ENCODE peak calls at places on chromosomes 1 and 21, in seven cellular contexts. Q is sigmoid colon, B is epithelial cell of esophagus, U is spleen, Y is tibial nerve, A is pancreas, T is body of pancreas. E is an unnamed sample.

GRCh38 chr1:10642403-10643080 is 153.9 kb downstream of the CASZ1 start:
- DNase-seq in Q (no peak), U (no peak), B (no peak), A (no peak), Y (no peak), T (no peak), E (no peak)

GRCh38 chr1:115210302-115210711 is 121.0 kb upstream of the TSPAN2 start:
- DNase-seq in B (peak), Q (no peak), A (no peak), T (no peak), U (no peak), Y (no peak), E (peak)

GRCh38 chr1:83901547-83902155 is 97.3 kb downstream of the TTLL7 start:
- DNase-seq in Y (no peak), A (peak), T (peak), Q (no peak), U (no peak), B (peak), E (peak)

GRCh38 chr1:42777860-42778259 is 6.9 kb upstream of the TMEM269 start:
- DNase-seq in B (peak), U (no peak), Y (peak), T (no peak), Q (no peak), A (no peak), E (peak)

GRCh38 chr1:89657886-89658285 is 25.0 kb downstream of the LRRC8C start:
- DNase-seq in B (no peak), A (no peak), Q (no peak), Y (no peak), T (no peak), U (no peak), E (no peak)

GRCh38 chr1:44354268-44354839 is 703 bp downstream of the ERI3 start:
- DNase-seq in Q (no peak), B (peak), A (no peak), Y (no peak), U (no peak), T (peak), E (peak)

GRCh38 chr1:227901239-227901905 is 46.4 kb downstream of the WNT9A start:
- DNase-seq in A (no peak), Y (no peak), U (peak), T (peak), Q (peak), B (no peak), E (no peak)

GRCh38 chr1:167298328-167298727 is 77.6 kb downstream of the POU2F1 start:
- DNase-seq in A (no peak), U (no peak), Y (no peak), B (no peak), Q (no peak), T (no peak), E (peak)

GRCh38 chr1:48543854-48544253 is 71.8 kb upstream of the SPATA6 start:
- DNase-seq in Q (no peak), Y (no peak), A (no peak), T (no peak), B (no peak), U (no peak), E (no peak)

GRCh38 chr21:36804867-36805611 is 106.1 kb downstream of the SIM2 start:
- DNase-seq in T (no peak), B (no peak), Y (no peak), U (no peak), A (no peak), Q (no peak), E (no peak)

GRCh38 chr1:92951141-92951582 is 10.1 kb downstream of the DIPK1A start:
- DNase-seq in T (peak), U (no peak), B (peak), Q (no peak), A (no peak), Y (no peak), E (peak)

GRCh38 chr1:212152869-212153268 is 117.3 kb downstream of the DTL start:
- DNase-seq in B (no peak), Y (no peak), U (no peak), Q (no peak), T (no peak), A (no peak), E (no peak)

GRCh38 chr1:68321084-68321685 is 88.9 kb upstream of the WLS start:
- DNase-seq in U (peak), B (peak), Q (peak), A (peak), Y (peak), T (peak), E (peak)

GRCh38 chr1:7103322-7104052 is 318.2 kb downstream of the CAMTA1 start:
- DNase-seq in T (no peak), U (no peak), Y (no peak), A (no peak), B (peak), Q (no peak), E (no peak)

GRCh38 chr1:245332085-245332484 is 177.3 kb downstream of the KIF26B start:
- DNase-seq in B (no peak), Q (no peak), Y (no peak), U (no peak), A (no peak), T (no peak), E (no peak)

GRCh38 chr1:147700042-147700711 is 29.9 kb upstream of the ACP6 start:
- DNase-seq in A (peak), B (peak), U (no peak), Q (no peak), T (peak), Y (peak), E (peak)

GRCh38 chr1:81329061-81329460 is 471.7 kb upstream of the ADGRL2 start:
- DNase-seq in Q (no peak), T (no peak), U (no peak), Y (no peak), A (no peak), B (no peak), E (no peak)

GRCh38 chr1:154418062-154418897 is 13.1 kb downstream of the IL6R start:
- DNase-seq in T (peak), A (peak), B (peak), U (no peak), Y (no peak), Q (no peak), E (no peak)

GRCh38 chr1:54069792-54070548 is 16.6 kb downstream of the TCEANC2 start:
- DNase-seq in A (no peak), U (no peak), Y (no peak), Q (no peak), T (no peak), B (peak), E (peak)

GRCh38 chr1:239816090-239816812 is 275.4 kb upstream of the FMN2 start:
- DNase-seq in Q (peak), A (no peak), U (peak), B (peak), Y (no peak), T (peak), E (peak)

GRCh38 chr1:45846931-45847330 is 43.5 kb downstream of the MAST2 start:
- DNase-seq in Q (no peak), T (no peak), Y (no peak), A (no peak), B (no peak), U (no peak), E (peak)

GRCh38 chr1:63322944-63323865 is 838 bp downstream of the FOXD3 start:
- DNase-seq in Y (no peak), T (no peak), B (peak), A (peak), U (peak), Q (peak), E (no peak)

GRCh38 chr21:45021428-45022347 is 52.7 kb upstream of the ADARB1 start:
- DNase-seq in T (no peak), A (no peak), U (peak), B (no peak), Y (no peak), Q (peak), E (no peak)

GRCh38 chr1:182175340-182176068 is 114.0 kb upstream of the ZNF648 start:
- DNase-seq in U (no peak), Y (no peak), T (no peak), Q (no peak), A (no peak), B (peak), E (no peak)

GRCh38 chr1:162663086-162663485 is 30.8 kb downstream of the DDR2 start:
- DNase-seq in Q (no peak), A (no peak), T (no peak), U (no peak), B (peak), Y (no peak), E (no peak)

GRCh38 chr1:203351037-203351625 is at the start of gene FMOD:
- DNase-seq in Y (peak), Q (peak), U (no peak), B (no peak), A (no peak), T (peak), E (peak)

GRCh38 chr1:160612613-160613218 is 33.4 kb upstream of the CD84 start:
- DNase-seq in Y (no peak), T (no peak), U (no peak), B (no peak), Q (no peak), A (no peak), E (no peak)

GRCh38 chr1:179599623-179600249 is 8.1 kb downstream of the TDRD5 start:
- DNase-seq in T (no peak), Q (no peak), A (no peak), B (peak), U (no peak), Y (no peak), E (peak)

DNA sequence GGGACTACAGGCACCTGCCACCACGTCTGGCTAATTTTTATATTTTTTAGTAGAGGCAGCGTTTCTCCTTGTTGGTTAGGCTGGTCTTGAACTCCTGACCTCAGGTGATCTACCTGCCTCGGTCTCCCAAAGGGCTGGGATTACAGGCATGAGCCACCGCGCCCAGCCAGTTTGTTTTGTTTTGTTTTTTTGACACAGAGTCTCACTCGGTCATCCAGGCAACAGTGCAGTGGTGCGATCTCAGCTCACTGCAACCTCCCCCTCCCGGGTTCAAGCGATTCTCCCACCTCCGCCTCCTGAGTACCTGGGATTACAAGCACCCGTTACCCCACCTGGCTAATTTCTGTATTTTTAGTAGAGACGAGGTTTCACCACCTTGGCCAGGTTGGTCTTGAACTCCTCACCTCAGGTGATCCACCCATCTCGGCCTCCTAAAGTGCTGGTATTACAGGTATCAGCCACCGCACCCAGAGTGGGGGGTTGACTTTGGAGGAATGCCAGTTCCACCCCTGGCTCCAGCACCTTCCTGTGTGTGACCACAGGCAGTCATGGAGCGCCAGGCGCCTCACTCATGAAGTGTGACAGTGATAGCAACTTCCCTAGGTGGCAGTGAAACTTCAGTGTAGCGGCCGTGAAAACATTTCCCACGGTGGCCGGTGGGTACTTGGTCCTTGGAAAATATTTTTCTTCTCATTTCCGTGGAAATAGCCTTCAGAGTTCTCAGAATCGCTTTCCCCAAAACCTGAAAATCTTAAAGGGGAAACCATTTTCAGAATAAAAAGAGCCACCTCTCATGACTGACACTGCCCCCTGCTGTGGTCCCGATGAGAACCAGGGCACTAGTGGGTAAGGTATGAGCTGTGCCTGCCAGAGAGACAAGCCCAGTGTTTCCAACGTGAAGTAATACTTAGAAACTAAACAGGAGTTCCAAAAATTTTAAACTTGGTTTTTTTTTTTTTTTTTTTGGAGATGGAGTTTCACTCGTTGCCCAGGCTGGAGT is 48.6 kb downstream of the WDR4 start:
- DNase-seq in Y (no peak), B (no peak), A (no peak), T (no peak), Q (peak), U (peak), E (no peak)
- TF ChIP-seq CTCF in Y (no peak), B (peak), A (no peak), T (no peak), Q (no peak), U (no peak), E (no peak)

DNA sequence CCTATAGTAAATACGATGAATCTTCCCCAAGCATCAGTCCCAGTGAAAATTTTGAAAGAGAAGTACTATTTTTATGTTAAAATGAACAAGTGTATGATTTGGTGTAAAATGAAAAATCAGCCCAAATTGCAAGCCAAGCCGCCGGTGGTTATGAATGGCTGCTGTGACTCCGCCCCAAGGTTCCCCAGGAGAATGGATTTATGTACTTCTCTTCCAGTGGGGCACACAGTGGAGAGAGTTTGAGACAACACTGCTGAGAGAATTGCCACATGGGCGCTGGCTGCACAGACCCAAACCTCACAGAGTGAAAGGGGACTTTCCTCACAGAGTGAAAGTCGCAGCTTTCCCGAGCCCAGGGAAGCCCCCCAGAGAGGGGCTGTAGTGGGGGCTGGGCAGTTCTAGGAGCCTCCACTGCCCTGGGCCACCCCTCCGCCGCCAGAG is 24.0 kb downstream of the CDK18 start:
- DNase-seq in Q (no peak), U (no peak), Y (no peak), A (no peak), B (no peak), T (no peak), E (no peak)
- H3K4me3 ChIP-seq in Q (no peak), U (no peak), Y (no peak), A (no peak), B (no peak), T (no peak), E (no peak)

GRCh38 chr1:119451158-119451557 is 36.2 kb downstream of the HSD3B2 start:
- DNase-seq in Y (no peak), U (no peak), A (no peak), Q (no peak), B (no peak), T (no peak), E (no peak)

GRCh38 chr1:119449964-119450363 is 35.0 kb downstream of the HSD3B2 start:
- DNase-seq in A (no peak), B (peak), Q (no peak), T (no peak), Y (no peak), U (no peak), E (no peak)

GRCh38 chr1:119447344-119447743 is 32.4 kb downstream of the HSD3B2 start:
- DNase-seq in Y (no peak), B (no peak), U (no peak), T (no peak), A (no peak), Q (no peak), E (no peak)

GRCh38 chr1:119452085-119452484 is 37.1 kb downstream of the HSD3B2 start:
- DNase-seq in U (no peak), B (no peak), A (no peak), Y (no peak), Q (no peak), T (no peak), E (no peak)

DNA sequence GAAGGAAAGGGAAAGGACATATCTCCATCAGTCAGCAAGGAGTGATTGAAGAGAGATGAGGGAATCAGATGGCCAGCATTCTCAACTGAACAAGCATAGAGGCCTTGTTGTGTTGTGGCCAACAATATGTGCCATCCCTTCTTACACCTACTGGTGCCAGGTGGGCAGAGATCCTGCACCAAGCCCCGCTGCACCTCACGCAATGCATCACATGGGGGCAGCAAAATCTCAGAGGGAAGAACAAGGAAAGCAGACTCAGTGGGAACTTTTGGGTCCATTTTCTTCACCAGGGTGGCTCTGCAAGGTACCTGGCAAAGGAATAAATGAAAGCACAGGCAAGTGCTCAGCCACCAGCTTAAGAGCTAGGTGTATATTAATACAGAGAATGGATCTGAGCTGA is 33.2 kb downstream of the HSD3B2 start:
- DNase-seq in T (no peak), Q (no peak), Y (no peak), B (peak), A (no peak), U (no peak), E (no peak)
- TF ChIP-seq CTCF in T (no peak), Q (no peak), Y (no peak), B (peak), A (no peak), U (no peak), E (peak)

GRCh38 chr1:8333246-8333987 is 15.5 kb downstream of the SLC45A1 start:
- DNase-seq in T (no peak), A (no peak), Q (no peak), B (no peak), U (no peak), Y (no peak), E (no peak)
- H3K4me3 ChIP-seq in T (no peak), A (no peak), Q (no peak), B (no peak), U (no peak), Y (no peak), E (no peak)

GRCh38 chr1:94539496-94539895 is 2.1 kb downstream of the F3 start:
- DNase-seq in B (peak), Q (no peak), Y (no peak), A (no peak), U (no peak), T (no peak), E (peak)

GRCh38 chr1:94540440-94541174 is 952 bp downstream of the F3 start:
- DNase-seq in A (no peak), Y (no peak), Q (no peak), T (no peak), U (no peak), B (no peak), E (no peak)

GRCh38 chr1:94537254-94537653 is 4.3 kb downstream of the F3 start:
- DNase-seq in U (no peak), T (no peak), Q (no peak), A (no peak), Y (no peak), B (no peak), E (peak)

GRCh38 chr1:94535879-94536278 is 5.7 kb downstream of the F3 start:
- DNase-seq in U (no peak), B (no peak), Y (no peak), A (no peak), Q (no peak), T (no peak), E (peak)

DNA sequence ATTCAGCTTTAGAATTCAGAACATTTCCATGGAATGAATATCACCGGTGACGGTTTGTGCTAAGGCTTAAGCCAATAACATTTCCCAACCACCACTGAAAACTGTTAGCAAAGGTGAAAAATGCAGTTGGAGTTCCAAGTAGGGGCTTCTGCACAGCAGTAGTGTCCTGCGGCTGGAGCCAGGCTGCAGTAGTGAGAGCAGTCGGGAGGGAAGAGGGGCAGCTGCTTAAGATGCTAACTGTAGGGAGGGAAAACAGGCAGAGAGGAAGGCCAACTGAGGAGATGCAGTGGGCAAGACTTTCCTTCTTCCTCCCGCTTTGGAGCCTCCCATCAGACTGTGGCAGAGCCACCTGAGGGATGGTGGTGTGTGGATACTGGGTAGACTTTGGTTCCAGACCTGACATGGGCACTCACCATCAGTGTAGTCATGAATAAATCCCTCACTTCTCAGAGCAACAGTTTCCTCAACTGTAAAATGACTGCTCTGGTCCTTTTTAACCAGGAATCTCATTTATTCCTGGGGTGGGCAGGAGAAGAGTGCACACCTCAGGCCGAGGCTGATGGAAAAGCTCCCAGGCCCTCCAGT is 3.2 kb downstream of the F3 start:
- DNase-seq in Q (no peak), U (no peak), B (no peak), T (no peak), A (no peak), Y (no peak), E (peak)
- TF ChIP-seq CTCF in Q (no peak), U (no peak), B (peak), T (no peak), A (no peak), Y (no peak), E (peak)

DNA sequence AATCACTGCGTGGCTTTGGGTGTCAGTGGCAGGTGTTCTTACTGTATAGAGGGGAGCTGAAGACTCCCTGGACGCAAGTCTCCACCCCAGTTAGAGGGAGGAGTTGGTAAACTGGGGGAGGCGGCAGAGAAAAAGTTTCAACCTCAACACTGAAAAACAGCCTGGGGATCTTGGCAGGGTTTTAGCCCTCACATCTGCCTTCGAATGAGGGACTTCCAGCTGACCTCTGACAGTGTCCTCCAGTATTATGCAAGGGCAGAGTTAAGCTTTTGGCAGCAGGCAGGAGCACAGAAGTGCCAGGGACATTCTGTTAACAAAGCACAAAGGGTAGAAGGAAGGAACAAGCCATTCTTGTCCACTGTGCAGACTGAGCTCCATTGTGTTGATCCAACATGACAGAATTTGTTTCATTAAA is 41.2 kb upstream of the RAB4A start:
- DNase-seq in Y (peak), T (peak), B (no peak), Q (peak), A (peak), U (no peak), E (peak)
- H3K4me3 ChIP-seq in Y (no peak), T (no peak), B (peak), Q (no peak), A (no peak), U (no peak), E (no peak)